ENCODE peak calls at places on chromosomes 12 and 14, in six cellular contexts. R is stomach, Z is NCI-H1092 treated with DMSO at 0.1 percent for 48 hours, F is NCI-H526, L is G401, C is cardiac fibroblast. U is an unnamed sample.

GRCh38 chr14:24246765-24247212 is 4.4 kb upstream of the TINF2 start:
- DNase-seq in Z (no peak), C (no peak), L (no peak), F (no peak), R (no peak), U (no peak)

GRCh38 chr12:43882578-43883178 is 46.8 kb downstream of the TMEM117 start:
- DNase-seq in L (peak; percentile 56), Z (peak; percentile 67), R (no peak), C (peak; percentile 81), F (peak; percentile 64), U (peak; percentile 8)

GRCh38 chr12:112971248-112971647 is 7.1 kb upstream of the OAS2 start:
- DNase-seq in R (no peak), L (no peak), F (no peak), C (peak; percentile 17), Z (no peak), U (no peak)

GRCh38 chr14:81384900-81385299 is 15.2 kb downstream of the STON2 start:
- DNase-seq in F (peak; percentile 30), Z (peak; percentile 12), L (peak; percentile 86), R (no peak), C (no peak), U (no peak)

GRCh38 chr14:104285483-104285790 is 147.1 kb downstream of the KIF26A start:
- DNase-seq in L (no peak), R (no peak), F (no peak), C (no peak), Z (no peak), U (no peak)

GRCh38 chr14:101961011-101961721 is 3.2 kb upstream of the DYNC1H1 start:
- DNase-seq in Z (peak; percentile 78), R (peak; percentile 82), C (peak; percentile 86), L (peak; percentile 88), F (peak; percentile 87), U (peak; percentile 65)

GRCh38 chr14:78022059-78022458 is 148.1 kb upstream of the NRXN3 start:
- DNase-seq in C (peak; percentile 49), L (peak; percentile 19), Z (peak; percentile 81), R (peak; percentile 67), F (peak; percentile 82), U (peak; percentile 18)

GRCh38 chr12:96861656-96862055 is 45.4 kb upstream of the NEDD1 start:
- DNase-seq in R (no peak), Z (no peak), F (no peak), L (no peak), C (peak; percentile 58), U (no peak)

GRCh38 chr12:118164798-118165486 is 29.0 kb downstream of the PEBP1 start:
- DNase-seq in L (peak; percentile 34), C (peak; percentile 47), R (no peak), Z (peak; percentile 12), F (peak; percentile 29), U (no peak)

GRCh38 chr12:48780381-48781025 is 8.4 kb downstream of the ADCY6 start:
- DNase-seq in Z (no peak), F (no peak), L (no peak), C (no peak), R (no peak), U (no peak)

GRCh38 chr12:46371718-46372130 is 849 bp downstream of the SLC38A2 start:
- DNase-seq in R (peak; percentile 72), C (peak; percentile 64), F (peak; percentile 81), L (no peak), Z (peak; percentile 91), U (peak; percentile 81)

GRCh38 chr14:103391048-103391447 is 5.8 kb downstream of the MARK3 start:
- DNase-seq in F (peak; percentile 80), Z (peak; percentile 30), C (peak; percentile 82), R (no peak), L (peak; percentile 65), U (no peak)

GRCh38 chr12:26153421-26154154 is 28.8 kb upstream of the BHLHE41 start:
- DNase-seq in F (no peak), C (peak; percentile 98), Z (no peak), L (no peak), R (no peak), U (peak; percentile 55)

GRCh38 chr12:101634724-101635123 is 40.0 kb downstream of the MYBPC1 start:
- DNase-seq in L (no peak), R (no peak), F (no peak), Z (no peak), C (no peak), U (no peak)

GRCh38 chr14:54715244-54715643 is 148.3 kb downstream of the SAMD4A start:
- DNase-seq in F (no peak), Z (no peak), R (no peak), C (peak; percentile 56), L (no peak), U (no peak)

GRCh38 chr14:99803106-99803437 is 9.9 kb downstream of the EML1 start:
- DNase-seq in F (no peak), L (no peak), Z (peak; percentile 68), C (no peak), R (no peak), U (no peak)

GRCh38 chr14:94831085-94831484 is 61.2 kb upstream of the GSC start:
- DNase-seq in L (no peak), R (no peak), Z (no peak), C (no peak), F (no peak), U (no peak)

GRCh38 chr14:63178912-63179311 is 25.3 kb upstream of the RHOJ start:
- DNase-seq in L (no peak), C (peak; percentile 87), Z (no peak), R (no peak), F (no peak), U (no peak)

GRCh38 chr12:47075192-47076084 is 4.0 kb upstream of the PCED1B start:
- DNase-seq in R (no peak), Z (no peak), F (no peak), L (peak; percentile 30), C (no peak), U (no peak)

GRCh38 chr12:26011099-26011498 is 52.6 kb downstream of the RASSF8 start:
- DNase-seq in L (no peak), C (peak; percentile 83), R (no peak), Z (no peak), F (no peak), U (no peak)

GRCh38 chr12:107684029-107684790 is 1.4 kb upstream of the PWP1 start:
- DNase-seq in C (peak; percentile 53), F (no peak), R (no peak), Z (no peak), L (no peak), U (no peak)

GRCh38 chr14:103519043-103519836 is 3.4 kb downstream of the CKB start:
- DNase-seq in C (peak; percentile 33), L (peak; percentile 60), R (peak; percentile 43), Z (no peak), F (no peak), U (no peak)

GRCh38 chr12:6375269-6376078 is at the start of gene SCNN1A:
- DNase-seq in C (no peak), Z (no peak), F (peak; percentile 96), L (peak; percentile 39), R (peak; percentile 92), U (no peak)

GRCh38 chr12:89825591-89826449 is 117.2 kb upstream of the ATP2B1 start:
- DNase-seq in F (no peak), L (no peak), C (peak; percentile 29), Z (no peak), R (no peak), U (no peak)

GRCh38 chr14:91996951-91997371 is 42.9 kb downstream of the TRIP11 start:
- DNase-seq in F (peak; percentile 69), R (no peak), Z (peak; percentile 21), L (peak; percentile 30), C (peak; percentile 86), U (no peak)

GRCh38 chr14:100375273-100375962 is 52.3 kb downstream of the SLC25A47 start:
- DNase-seq in F (no peak), L (peak; percentile 19), R (peak; percentile 56), Z (no peak), C (peak; percentile 94), U (peak; percentile 34)

GRCh38 chr12:93146278-93146939 is 217.3 kb upstream of the EEA1 start:
- DNase-seq in R (no peak), Z (peak; percentile 8), F (no peak), L (no peak), C (peak; percentile 81), U (no peak)

GRCh38 chr12:68951652-68952051 is 18.7 kb upstream of the CPM start:
- DNase-seq in C (peak; percentile 28), L (no peak), R (no peak), F (no peak), Z (no peak), U (no peak)

GRCh38 chr12:81896771-81897170 is 137.6 kb upstream of the PPFIA2 start:
- DNase-seq in F (no peak), R (no peak), Z (no peak), C (no peak), L (no peak), U (no peak)

GRCh38 chr14:89117017-89117416 is 292.6 kb downstream of the TTC8 start:
- DNase-seq in R (no peak), L (no peak), C (no peak), Z (no peak), F (no peak), U (no peak)

GRCh38 chr14:37566811-37567371 is 28.2 kb downstream of the FOXA1 start:
- DNase-seq in L (no peak), Z (peak; percentile 54), F (no peak), C (no peak), R (no peak), U (no peak)

GRCh38 chr12:4985820-4986219 is 57.9 kb upstream of the KCNA5 start:
- DNase-seq in R (no peak), Z (no peak), L (no peak), F (no peak), C (no peak), U (no peak)

GRCh38 chr14:100708349-100709217 is 18.1 kb upstream of the DLK1 start:
- DNase-seq in F (peak; percentile 71), L (no peak), C (no peak), R (peak; percentile 54), Z (no peak), U (peak; percentile 94)

GRCh38 chr12:47035459-47035858 is 44.0 kb upstream of the PCED1B start:
- DNase-seq in C (no peak), F (no peak), R (no peak), L (peak; percentile 5), Z (no peak), U (no peak)

GRCh38 chr12:3333583-3333982 is 157.4 kb upstream of the PRMT8 start:
- DNase-seq in L (no peak), F (peak; percentile 34), R (no peak), C (no peak), Z (no peak), U (no peak)

GRCh38 chr12:104137175-104137901 is 672 bp downstream of the NFYB start:
- DNase-seq in L (peak; percentile 55), R (peak; percentile 34), F (peak; percentile 64), Z (peak; percentile 21), C (peak; percentile 51), U (peak; percentile 83)

GRCh38 chr12:96907681-96908163 is 665 bp downstream of the NEDD1 start:
- DNase-seq in Z (peak; percentile 6), R (no peak), C (peak; percentile 46), F (peak; percentile 39), L (peak; percentile 16), U (peak; percentile 15)

GRCh38 chr12:57836442-57837375 is 9.8 kb downstream of the CTDSP2 start:
- DNase-seq in F (no peak), L (peak; percentile 99), R (peak; percentile 63), C (peak; percentile 90), Z (peak; percentile 53), U (no peak)

GRCh38 chr14:85241022-85241880 is 288.7 kb upstream of the FLRT2 start:
- DNase-seq in Z (no peak), C (no peak), F (no peak), R (no peak), L (no peak), U (peak; percentile 24)

GRCh38 chr12:103241184-103241583 is 254.6 kb downstream of the C12orf42 start:
- DNase-seq in L (no peak), R (peak; percentile 42), Z (peak; percentile 98), F (no peak), C (no peak), U (no peak)

U was measured in pancreas.